ENCODE peak calls at places on chromosome 2, in seven cellular contexts. One of them, this sample, is unnamed.

GRCh38 chr2:128594273-128594910 is 275.7 kb upstream of the HS6ST1 start:
- DNase-seq in stimulated activated CD4-positive, alpha-beta T cell treated with anti-CD3 and anti-CD28 coated beads, Interleukin-15, amount 100 ng/mL, for 1 hour: no peak
- DNase-seq in activated effector memory CD4-positive, alpha-beta T cell treated with Interleukin-2 at 50 U/mL for 16 hours: no peak
- DNase-seq in midbrain: no peak
- DNase-seq in effector memory CD8-positive, alpha-beta T cell: no peak
- DNase-seq in GM12865: no peak
- DNase-seq in lung microvascular endothelial cell: no peak
- DNase-seq in this sample: no peak

GRCh38 chr2:28142403-28142802 is 250.3 kb upstream of the FOSL2 start:
- DNase-seq in GM12865: no peak
- DNase-seq in effector memory CD8-positive, alpha-beta T cell: no peak
- DNase-seq in lung microvascular endothelial cell: no peak
- DNase-seq in midbrain: no peak
- DNase-seq in activated effector memory CD4-positive, alpha-beta T cell treated with Interleukin-2 at 50 U/mL for 16 hours: no peak
- DNase-seq in stimulated activated CD4-positive, alpha-beta T cell treated with anti-CD3 and anti-CD28 coated beads, Interleukin-15, amount 100 ng/mL, for 1 hour: no peak
- DNase-seq in this sample: no peak

GRCh38 chr2:5453224-5453623 is 239.0 kb upstream of the SOX11 start:
- DNase-seq in lung microvascular endothelial cell: no peak
- DNase-seq in activated effector memory CD4-positive, alpha-beta T cell treated with Interleukin-2 at 50 U/mL for 16 hours: no peak
- DNase-seq in midbrain: no peak
- DNase-seq in GM12865: no peak
- DNase-seq in stimulated activated CD4-positive, alpha-beta T cell treated with anti-CD3 and anti-CD28 coated beads, Interleukin-15, amount 100 ng/mL, for 1 hour: no peak
- DNase-seq in effector memory CD8-positive, alpha-beta T cell: no peak
- DNase-seq in this sample: no peak

GRCh38 chr2:66575625-66576371 is 140.9 kb downstream of the MEIS1 start:
- DNase-seq in lung microvascular endothelial cell: peak; percentile 29
- DNase-seq in activated effector memory CD4-positive, alpha-beta T cell treated with Interleukin-2 at 50 U/mL for 16 hours: no peak
- DNase-seq in GM12865: no peak
- DNase-seq in stimulated activated CD4-positive, alpha-beta T cell treated with anti-CD3 and anti-CD28 coated beads, Interleukin-15, amount 100 ng/mL, for 1 hour: no peak
- DNase-seq in midbrain: no peak
- DNase-seq in effector memory CD8-positive, alpha-beta T cell: no peak
- DNase-seq in this sample: peak; percentile 41

GRCh38 chr2:187547353-187547979 is 6.8 kb downstream of the TFPI start:
- DNase-seq in midbrain: no peak
- DNase-seq in lung microvascular endothelial cell: peak; percentile 94
- DNase-seq in activated effector memory CD4-positive, alpha-beta T cell treated with Interleukin-2 at 50 U/mL for 16 hours: no peak
- DNase-seq in GM12865: no peak
- DNase-seq in effector memory CD8-positive, alpha-beta T cell: no peak
- DNase-seq in stimulated activated CD4-positive, alpha-beta T cell treated with anti-CD3 and anti-CD28 coated beads, Interleukin-15, amount 100 ng/mL, for 1 hour: no peak
- DNase-seq in this sample: no peak

GRCh38 chr2:242085941-242086621 is 216.6 kb downstream of the RTP5 start:
- DNase-seq in midbrain: no peak
- DNase-seq in GM12865: peak; percentile 66
- DNase-seq in activated effector memory CD4-positive, alpha-beta T cell treated with Interleukin-2 at 50 U/mL for 16 hours: no peak
- DNase-seq in lung microvascular endothelial cell: no peak
- DNase-seq in stimulated activated CD4-positive, alpha-beta T cell treated with anti-CD3 and anti-CD28 coated beads, Interleukin-15, amount 100 ng/mL, for 1 hour: no peak
- DNase-seq in effector memory CD8-positive, alpha-beta T cell: peak; percentile 10
- DNase-seq in this sample: no peak

GRCh38 chr2:149739880-149740265 is 152.3 kb upstream of the MMADHC start:
- DNase-seq in activated effector memory CD4-positive, alpha-beta T cell treated with Interleukin-2 at 50 U/mL for 16 hours: no peak
- DNase-seq in lung microvascular endothelial cell: peak; percentile 23
- DNase-seq in GM12865: no peak
- DNase-seq in midbrain: no peak
- DNase-seq in effector memory CD8-positive, alpha-beta T cell: no peak
- DNase-seq in stimulated activated CD4-positive, alpha-beta T cell treated with anti-CD3 and anti-CD28 coated beads, Interleukin-15, amount 100 ng/mL, for 1 hour: no peak
- DNase-seq in this sample: no peak

GRCh38 chr2:30356061-30356460 is 91.0 kb upstream of the LCLAT1 start:
- DNase-seq in stimulated activated CD4-positive, alpha-beta T cell treated with anti-CD3 and anti-CD28 coated beads, Interleukin-15, amount 100 ng/mL, for 1 hour: no peak
- DNase-seq in midbrain: no peak
- DNase-seq in effector memory CD8-positive, alpha-beta T cell: no peak
- DNase-seq in GM12865: no peak
- DNase-seq in lung microvascular endothelial cell: no peak
- DNase-seq in activated effector memory CD4-positive, alpha-beta T cell treated with Interleukin-2 at 50 U/mL for 16 hours: no peak
- DNase-seq in this sample: no peak

GRCh38 chr2:12076810-12077209 is 330.4 kb downstream of the LPIN1 start:
- DNase-seq in midbrain: no peak
- DNase-seq in GM12865: peak; percentile 35
- DNase-seq in stimulated activated CD4-positive, alpha-beta T cell treated with anti-CD3 and anti-CD28 coated beads, Interleukin-15, amount 100 ng/mL, for 1 hour: no peak
- DNase-seq in lung microvascular endothelial cell: no peak
- DNase-seq in activated effector memory CD4-positive, alpha-beta T cell treated with Interleukin-2 at 50 U/mL for 16 hours: no peak
- DNase-seq in effector memory CD8-positive, alpha-beta T cell: no peak
- DNase-seq in this sample: no peak

GRCh38 chr2:49770919-49771318 is 616.6 kb upstream of the FSHR start:
- DNase-seq in GM12865: peak; percentile 54
- DNase-seq in activated effector memory CD4-positive, alpha-beta T cell treated with Interleukin-2 at 50 U/mL for 16 hours: no peak
- DNase-seq in stimulated activated CD4-positive, alpha-beta T cell treated with anti-CD3 and anti-CD28 coated beads, Interleukin-15, amount 100 ng/mL, for 1 hour: no peak
- DNase-seq in effector memory CD8-positive, alpha-beta T cell: no peak
- DNase-seq in midbrain: peak; percentile 58
- DNase-seq in lung microvascular endothelial cell: no peak
- DNase-seq in this sample: no peak